ENCODE peak calls at places on chromosomes 16 and 17, in five cellular contexts. Q, B, V, M and G are unnamed samples.

GRCh38 chr17:58759522-58759921 is 3.9 kb downstream of the PPM1E start:
- DNase-seq in Q (no peak), B (no peak), V (no peak), M (no peak), G (no peak)

GRCh38 chr17:75124041-75124818 is 7.3 kb downstream of the NT5C start:
- DNase-seq in Q (no peak), B (no peak), V (peak), M (peak), G (peak)

GRCh38 chr17:10067446-10068143 is 130.8 kb downstream of the GAS7 start:
- DNase-seq in Q (no peak), B (no peak), V (no peak), M (no peak), G (no peak)

GRCh38 chr17:67386965-67387551 is 10.0 kb downstream of the PITPNC1 start:
- DNase-seq in Q (no peak), B (peak), V (peak), M (peak), G (peak)

GRCh38 chr17:6574689-6575595 is 18.6 kb upstream of the PITPNM3 start:
- DNase-seq in Q (no peak), B (peak), V (peak), M (peak), G (peak)

GRCh38 chr17:45234641-45235040 is 13.0 kb downstream of the FMNL1 start:
- DNase-seq in Q (no peak), B (peak), V (no peak), M (no peak), G (no peak)

GRCh38 chr17:9144502-9145233 is 123.4 kb downstream of the NTN1 start:
- DNase-seq in Q (no peak), B (no peak), V (no peak), M (no peak), G (no peak)

GRCh38 chr16:4261557-4262172 is 11.2 kb downstream of the TFAP4 start:
- DNase-seq in Q (no peak), B (peak), V (peak), M (no peak), G (peak)

GRCh38 chr17:29789186-29790170 is 140.6 kb downstream of the SSH2 start:
- DNase-seq in Q (no peak), B (no peak), V (no peak), M (no peak), G (no peak)

GRCh38 chr16:12078405-12079245 is 102.1 kb downstream of the SNX29 start:
- DNase-seq in Q (no peak), B (no peak), V (no peak), M (no peak), G (no peak)

GRCh38 chr16:66422366-66422765 is 4.7 kb upstream of the BEAN1 start:
- DNase-seq in Q (no peak), B (no peak), V (no peak), M (no peak), G (no peak)

GRCh38 chr16:74449470-74449869 is 28.2 kb upstream of the CLEC18B start:
- DNase-seq in Q (no peak), B (no peak), V (peak), M (no peak), G (no peak)

GRCh38 chr17:65988451-65988850 is 203.5 kb downstream of the CEP112 start:
- DNase-seq in Q (no peak), B (no peak), V (no peak), M (no peak), G (no peak)

GRCh38 chr17:36131931-36132330 is 28.3 kb downstream of the CCL4 start:
- DNase-seq in Q (no peak), B (no peak), V (no peak), M (no peak), G (no peak)

GRCh38 chr17:40112191-40112590 is 9.6 kb upstream of the MSL1 start:
- DNase-seq in Q (no peak), B (no peak), V (no peak), M (no peak), G (no peak)

GRCh38 chr17:40115101-40115436 is 6.7 kb upstream of the MSL1 start:
- DNase-seq in Q (no peak), B (no peak), V (no peak), M (no peak), G (no peak)

GRCh38 chr17:40113110-40113960 is 8.4 kb upstream of the MSL1 start:
- DNase-seq in Q (peak), B (peak), V (peak), M (peak), G (peak)

GRCh38 chr17:40112718-40113109 is 9.1 kb upstream of the MSL1 start:
- DNase-seq in Q (no peak), B (no peak), V (no peak), M (no peak), G (no peak)

GRCh38 chr17:40113961-40114272 is 7.9 kb upstream of the MSL1 start:
- DNase-seq in Q (no peak), B (no peak), V (no peak), M (no peak), G (no peak)
- H3K4me3 ChIP-seq in Q (no peak), B (peak), V (no peak), M (no peak), G (no peak)

GRCh38 chr17:43915561-43915960 is 8.2 kb upstream of the MPP2 start:
- DNase-seq in Q (no peak), B (no peak), V (peak), M (no peak), G (no peak)

GRCh38 chr17:43918026-43918389 is 10.7 kb upstream of the MPP2 start:
- DNase-seq in Q (no peak), B (no peak), V (no peak), M (no peak), G (no peak)

GRCh38 chr17:43916385-43916784 is 9.0 kb upstream of the MPP2 start:
- DNase-seq in Q (no peak), B (no peak), V (no peak), M (no peak), G (no peak)

GRCh38 chr17:43917016-43917347 is 9.6 kb upstream of the MPP2 start:
- DNase-seq in Q (no peak), B (no peak), V (no peak), M (no peak), G (no peak)

GRCh38 chr17:43917348-43918025 is 10.2 kb upstream of the MPP2 start:
- DNase-seq in Q (no peak), B (peak), V (peak), M (peak), G (peak)
- TF ChIP-seq CTCF in Q (peak), B (peak), V (peak), M (peak), G (peak)

DNA sequence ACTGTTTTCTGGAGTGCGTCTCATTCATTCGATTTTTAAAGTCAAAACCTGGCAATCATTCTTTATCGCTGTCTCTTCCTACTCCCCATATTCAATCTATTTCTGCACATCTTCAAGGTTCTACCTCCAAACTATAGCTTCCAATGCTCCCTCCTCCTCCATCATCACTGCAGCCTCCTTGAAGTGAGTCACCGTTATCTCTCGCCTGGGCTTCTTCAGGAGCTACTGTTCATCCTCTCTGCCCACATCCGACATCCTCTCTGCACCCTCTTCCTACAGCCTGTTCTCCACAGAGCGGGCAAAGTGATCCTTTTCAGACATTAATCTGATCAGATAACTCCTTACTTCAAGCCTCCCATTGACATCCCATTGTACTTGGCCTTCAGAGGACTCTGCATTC is 144.2 kb upstream of the DNAH9 start:
- DNase-seq in Q (no peak), B (no peak), V (no peak), M (no peak), G (no peak)
- H3K4me3 ChIP-seq in Q (no peak), B (no peak), V (no peak), M (no peak), G (no peak)

GRCh38 chr17:3827124-3827773 is 18.8 kb downstream of the NCBP3 start:
- DNase-seq in Q (peak), B (peak), V (peak), M (peak), G (peak)
- TF ChIP-seq CTCF in Q (peak), B (peak), V (peak), M (peak), G (peak)